ENCODE peak calls at places on chromosomes 13 and 19, in ten cellular contexts. One of them, this sample, is unnamed.

GRCh38 chr13:102298051-102298450 is 103.8 kb downstream of the FGF14 start:
- DNase-seq in fibroblast of mammary gland: no peak
- DNase-seq in left ventricle myocardium inferior: no peak
- DNase-seq in lung: no peak
- DNase-seq in thoracic aorta: no peak
- DNase-seq in upper lobe of left lung: no peak
- DNase-seq in omental fat pad: no peak
- DNase-seq in ascending aorta: no peak
- DNase-seq in AG09309: no peak
- DNase-seq in progenitor cell of endocrine pancreas: no peak
- DNase-seq in this sample: no peak

GRCh38 chr19:9793051-9793591 is 24.6 kb upstream of the ZNF846 start:
- DNase-seq in omental fat pad: peak; percentile 56
- DNase-seq in ascending aorta: peak; percentile 82
- DNase-seq in AG09309: no peak
- DNase-seq in upper lobe of left lung: peak; percentile 93
- DNase-seq in progenitor cell of endocrine pancreas: no peak
- DNase-seq in lung: no peak
- DNase-seq in left ventricle myocardium inferior: peak; percentile 61
- DNase-seq in fibroblast of mammary gland: peak; percentile 54
- DNase-seq in thoracic aorta: peak; percentile 31
- DNase-seq in this sample: no peak

GRCh38 chr19:33186835-33187540 is 7.1 kb upstream of the LRP3 start:
- DNase-seq in thoracic aorta: no peak
- DNase-seq in upper lobe of left lung: no peak
- DNase-seq in AG09309: no peak
- DNase-seq in omental fat pad: no peak
- DNase-seq in progenitor cell of endocrine pancreas: no peak
- DNase-seq in ascending aorta: no peak
- DNase-seq in fibroblast of mammary gland: no peak
- DNase-seq in left ventricle myocardium inferior: no peak
- DNase-seq in lung: no peak
- DNase-seq in this sample: peak; percentile 3

GRCh38 chr13:24306632-24307031 is 2.7 kb upstream of the C1QTNF9 start:
- DNase-seq in ascending aorta: no peak
- DNase-seq in lung: no peak
- DNase-seq in progenitor cell of endocrine pancreas: no peak
- DNase-seq in AG09309: peak; percentile 31
- DNase-seq in left ventricle myocardium inferior: no peak
- DNase-seq in fibroblast of mammary gland: peak; percentile 49
- DNase-seq in omental fat pad: no peak
- DNase-seq in upper lobe of left lung: no peak
- DNase-seq in thoracic aorta: no peak
- DNase-seq in this sample: no peak

GRCh38 chr19:46728208-46728607 is 11.3 kb upstream of the PRKD2 start:
- DNase-seq in lung: no peak
- DNase-seq in progenitor cell of endocrine pancreas: no peak
- DNase-seq in ascending aorta: no peak
- DNase-seq in left ventricle myocardium inferior: peak; percentile 60
- DNase-seq in AG09309: no peak
- DNase-seq in upper lobe of left lung: no peak
- DNase-seq in fibroblast of mammary gland: no peak
- DNase-seq in thoracic aorta: no peak
- DNase-seq in omental fat pad: no peak
- DNase-seq in this sample: no peak

GRCh38 chr19:17484520-17485180 is 14.3 kb downstream of the SLC27A1 start:
- DNase-seq in thoracic aorta: no peak
- DNase-seq in left ventricle myocardium inferior: no peak
- DNase-seq in progenitor cell of endocrine pancreas: no peak
- DNase-seq in AG09309: no peak
- DNase-seq in lung: no peak
- DNase-seq in fibroblast of mammary gland: no peak
- DNase-seq in omental fat pad: no peak
- DNase-seq in upper lobe of left lung: no peak
- DNase-seq in ascending aorta: no peak
- DNase-seq in this sample: no peak

GRCh38 chr19:50777830-50778303 is 7.6 kb downstream of the GPR32 start:
- DNase-seq in lung: no peak
- DNase-seq in thoracic aorta: no peak
- DNase-seq in AG09309: no peak
- DNase-seq in omental fat pad: no peak
- DNase-seq in progenitor cell of endocrine pancreas: no peak
- DNase-seq in left ventricle myocardium inferior: no peak
- DNase-seq in ascending aorta: no peak
- DNase-seq in upper lobe of left lung: peak; percentile 78
- DNase-seq in fibroblast of mammary gland: peak; percentile 36
- DNase-seq in this sample: no peak

GRCh38 chr13:24274452-24274971 is 34.9 kb upstream of the C1QTNF9 start:
- DNase-seq in upper lobe of left lung: no peak
- DNase-seq in lung: no peak
- DNase-seq in left ventricle myocardium inferior: peak; percentile 62
- DNase-seq in fibroblast of mammary gland: no peak
- DNase-seq in progenitor cell of endocrine pancreas: no peak
- DNase-seq in thoracic aorta: no peak
- DNase-seq in AG09309: no peak
- DNase-seq in ascending aorta: no peak
- DNase-seq in omental fat pad: no peak
- DNase-seq in this sample: peak; percentile 51

GRCh38 chr13:110711778-110712070 is 1.8 kb upstream of the ING1 start:
- DNase-seq in progenitor cell of endocrine pancreas: no peak
- DNase-seq in left ventricle myocardium inferior: no peak
- DNase-seq in lung: no peak
- DNase-seq in upper lobe of left lung: no peak
- DNase-seq in fibroblast of mammary gland: no peak
- DNase-seq in AG09309: no peak
- DNase-seq in ascending aorta: no peak
- DNase-seq in omental fat pad: no peak
- DNase-seq in thoracic aorta: no peak
- DNase-seq in this sample: no peak

GRCh38 chr13:21825801-21826200 is 154.9 kb downstream of the FGF9 start:
- DNase-seq in AG09309: no peak
- DNase-seq in left ventricle myocardium inferior: no peak
- DNase-seq in thoracic aorta: no peak
- DNase-seq in lung: no peak
- DNase-seq in upper lobe of left lung: no peak
- DNase-seq in omental fat pad: no peak
- DNase-seq in ascending aorta: no peak
- DNase-seq in progenitor cell of endocrine pancreas: no peak
- DNase-seq in fibroblast of mammary gland: no peak
- DNase-seq in this sample: no peak

GRCh38 chr13:80251403-80251802 is 89.5 kb downstream of the SPRY2 start:
- DNase-seq in lung: no peak
- DNase-seq in upper lobe of left lung: no peak
- DNase-seq in left ventricle myocardium inferior: no peak
- DNase-seq in fibroblast of mammary gland: peak; percentile 76
- DNase-seq in thoracic aorta: no peak
- DNase-seq in AG09309: no peak
- DNase-seq in progenitor cell of endocrine pancreas: no peak
- DNase-seq in omental fat pad: no peak
- DNase-seq in ascending aorta: no peak
- DNase-seq in this sample: no peak

GRCh38 chr13:112057736-112058518 is 9.0 kb upstream of the SOX1 start:
- DNase-seq in left ventricle myocardium inferior: no peak
- DNase-seq in thoracic aorta: no peak
- DNase-seq in lung: no peak
- DNase-seq in ascending aorta: no peak
- DNase-seq in omental fat pad: no peak
- DNase-seq in AG09309: no peak
- DNase-seq in upper lobe of left lung: peak; percentile 76
- DNase-seq in progenitor cell of endocrine pancreas: peak; percentile 57
- DNase-seq in fibroblast of mammary gland: no peak
- DNase-seq in this sample: no peak

GRCh38 chr13:51785592-51786424 is 18.2 kb downstream of the DHRS12 start:
- DNase-seq in AG09309: no peak
- DNase-seq in progenitor cell of endocrine pancreas: no peak
- DNase-seq in fibroblast of mammary gland: peak; percentile 75
- DNase-seq in ascending aorta: no peak
- DNase-seq in thoracic aorta: no peak
- DNase-seq in omental fat pad: no peak
- DNase-seq in left ventricle myocardium inferior: peak; percentile 76
- DNase-seq in upper lobe of left lung: no peak
- DNase-seq in lung: no peak
- DNase-seq in this sample: no peak

GRCh38 chr19:35509861-35510625 is 3.4 kb downstream of the DMKN start:
- DNase-seq in AG09309: no peak
- DNase-seq in ascending aorta: peak; percentile 88
- DNase-seq in lung: peak; percentile 90
- DNase-seq in omental fat pad: peak; percentile 75
- DNase-seq in fibroblast of mammary gland: peak; percentile 32
- DNase-seq in thoracic aorta: no peak
- DNase-seq in upper lobe of left lung: peak; percentile 96
- DNase-seq in left ventricle myocardium inferior: peak; percentile 71
- DNase-seq in progenitor cell of endocrine pancreas: peak; percentile 98
- DNase-seq in this sample: peak; percentile 76

GRCh38 chr19:3821156-3821555 is 35.0 kb upstream of the MATK start:
- DNase-seq in upper lobe of left lung: peak; percentile 77
- DNase-seq in AG09309: no peak
- DNase-seq in fibroblast of mammary gland: no peak
- DNase-seq in progenitor cell of endocrine pancreas: no peak
- DNase-seq in lung: no peak
- DNase-seq in left ventricle myocardium inferior: no peak
- DNase-seq in ascending aorta: no peak
- DNase-seq in omental fat pad: no peak
- DNase-seq in thoracic aorta: no peak
- DNase-seq in this sample: no peak
- TF ChIP-seq CTCF in upper lobe of left lung: no peak
- TF ChIP-seq CTCF in AG09309: no peak
- TF ChIP-seq CTCF in fibroblast of mammary gland: no peak
- TF ChIP-seq CTCF in progenitor cell of endocrine pancreas: no peak
- TF ChIP-seq CTCF in lung: no peak
- TF ChIP-seq CTCF in left ventricle myocardium inferior: no peak
- TF ChIP-seq CTCF in ascending aorta: no peak
- TF ChIP-seq CTCF in omental fat pad: no peak
- TF ChIP-seq CTCF in thoracic aorta: no peak
- TF ChIP-seq CTCF in this sample: no peak

DNA sequence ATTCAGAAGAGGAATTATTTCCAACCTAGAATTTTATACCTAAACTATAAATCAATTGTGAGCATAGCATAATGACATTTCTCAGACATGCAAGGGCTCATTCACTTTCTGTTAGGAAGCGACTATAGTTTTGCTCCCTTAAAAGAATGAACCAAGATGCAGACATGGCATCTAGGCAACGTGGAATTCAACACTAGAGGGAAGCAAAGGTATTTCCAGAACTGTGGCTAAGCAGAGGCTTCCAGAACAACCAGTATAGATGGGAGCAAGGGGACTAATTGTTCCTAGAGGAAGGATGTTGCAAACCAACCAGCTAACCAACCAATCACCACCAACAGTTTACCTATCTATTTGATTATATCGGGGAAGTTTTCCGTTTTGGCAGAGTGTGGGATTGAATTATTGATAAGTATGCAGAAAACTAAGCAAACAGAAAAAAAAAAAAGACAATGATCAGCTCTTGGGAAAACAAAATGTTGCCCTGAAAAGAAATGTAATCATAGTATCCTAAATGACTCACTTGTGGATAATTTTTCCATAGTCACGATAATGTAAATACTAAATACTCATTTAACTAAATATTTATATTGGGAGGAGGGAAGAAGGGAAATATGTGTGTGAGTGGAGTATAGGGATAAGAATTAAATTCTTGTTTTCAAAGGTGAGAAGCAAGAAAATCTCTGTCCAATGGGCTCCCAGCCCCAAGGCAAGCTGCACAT is 21.1 kb downstream of the ARL11 start:
- DNase-seq in lung: no peak
- DNase-seq in omental fat pad: no peak
- DNase-seq in progenitor cell of endocrine pancreas: no peak
- DNase-seq in thoracic aorta: no peak
- DNase-seq in upper lobe of left lung: no peak
- DNase-seq in ascending aorta: no peak
- DNase-seq in fibroblast of mammary gland: peak; percentile 58
- DNase-seq in AG09309: peak; percentile 7
- DNase-seq in left ventricle myocardium inferior: no peak
- DNase-seq in this sample: no peak
- TF ChIP-seq CTCF in lung: no peak
- TF ChIP-seq CTCF in omental fat pad: no peak
- TF ChIP-seq CTCF in progenitor cell of endocrine pancreas: peak; percentile 31
- TF ChIP-seq CTCF in thoracic aorta: peak; percentile 27
- TF ChIP-seq CTCF in upper lobe of left lung: peak; percentile 35
- TF ChIP-seq CTCF in ascending aorta: no peak
- TF ChIP-seq CTCF in fibroblast of mammary gland: peak; percentile 57
- TF ChIP-seq CTCF in AG09309: peak; percentile 61
- TF ChIP-seq CTCF in left ventricle myocardium inferior: peak; percentile 56
- TF ChIP-seq CTCF in this sample: no peak

GRCh38 chr13:113863511-113864302 is at the start of gene GAS6:
- DNase-seq in left ventricle myocardium inferior: peak; percentile 82
- DNase-seq in fibroblast of mammary gland: no peak
- DNase-seq in AG09309: no peak
- DNase-seq in upper lobe of left lung: peak; percentile 94
- DNase-seq in ascending aorta: peak; percentile 83
- DNase-seq in lung: no peak
- DNase-seq in thoracic aorta: no peak
- DNase-seq in omental fat pad: peak; percentile 17
- DNase-seq in progenitor cell of endocrine pancreas: peak; percentile 41
- DNase-seq in this sample: no peak
- TF ChIP-seq CTCF in left ventricle myocardium inferior: peak; percentile 34
- TF ChIP-seq CTCF in fibroblast of mammary gland: no peak
- TF ChIP-seq CTCF in AG09309: no peak
- TF ChIP-seq CTCF in upper lobe of left lung: no peak
- TF ChIP-seq CTCF in ascending aorta: no peak
- TF ChIP-seq CTCF in lung: no peak
- TF ChIP-seq CTCF in thoracic aorta: no peak
- TF ChIP-seq CTCF in omental fat pad: no peak
- TF ChIP-seq CTCF in progenitor cell of endocrine pancreas: no peak
- TF ChIP-seq CTCF in this sample: no peak

GRCh38 chr13:19863323-19864017 is at the start of gene ZMYM5:
- DNase-seq in omental fat pad: peak; percentile 77
- DNase-seq in AG09309: peak; percentile 98
- DNase-seq in progenitor cell of endocrine pancreas: peak; percentile 97
- DNase-seq in thoracic aorta: peak; percentile 93
- DNase-seq in left ventricle myocardium inferior: peak; percentile 99
- DNase-seq in ascending aorta: peak; percentile 99
- DNase-seq in upper lobe of left lung: peak; percentile 100
- DNase-seq in lung: peak; percentile 99
- DNase-seq in fibroblast of mammary gland: peak; percentile 99
- DNase-seq in this sample: peak; percentile 93

GRCh38 chr13:19864018-19864338 is 529 bp upstream of the ZMYM5 start:
- DNase-seq in omental fat pad: no peak
- DNase-seq in upper lobe of left lung: peak; percentile 95
- DNase-seq in left ventricle myocardium inferior: peak; percentile 77
- DNase-seq in lung: peak; percentile 80
- DNase-seq in ascending aorta: peak; percentile 82
- DNase-seq in thoracic aorta: no peak
- DNase-seq in progenitor cell of endocrine pancreas: no peak
- DNase-seq in AG09309: no peak
- DNase-seq in fibroblast of mammary gland: peak; percentile 77
- DNase-seq in this sample: no peak

GRCh38 chr13:19862511-19863313 is 737 bp downstream of the ZMYM5 start:
- DNase-seq in AG09309: no peak
- DNase-seq in thoracic aorta: no peak
- DNase-seq in progenitor cell of endocrine pancreas: no peak
- DNase-seq in left ventricle myocardium inferior: peak; percentile 28
- DNase-seq in omental fat pad: no peak
- DNase-seq in ascending aorta: peak; percentile 68
- DNase-seq in fibroblast of mammary gland: peak; percentile 31
- DNase-seq in upper lobe of left lung: no peak
- DNase-seq in lung: peak; percentile 35
- DNase-seq in this sample: peak; percentile 52

GRCh38 chr13:19861762-19862161 is 1.7 kb downstream of the ZMYM5 start:
- DNase-seq in progenitor cell of endocrine pancreas: no peak
- DNase-seq in left ventricle myocardium inferior: no peak
- DNase-seq in thoracic aorta: no peak
- DNase-seq in omental fat pad: no peak
- DNase-seq in lung: no peak
- DNase-seq in upper lobe of left lung: no peak
- DNase-seq in ascending aorta: no peak
- DNase-seq in AG09309: no peak
- DNase-seq in fibroblast of mammary gland: no peak
- DNase-seq in this sample: no peak

GRCh38 chr13:19864339-19865309 is 1.2 kb upstream of the ZMYM5 start:
- DNase-seq in upper lobe of left lung: peak; percentile 92
- DNase-seq in left ventricle myocardium inferior: peak; percentile 45
- DNase-seq in thoracic aorta: no peak
- DNase-seq in ascending aorta: peak; percentile 86
- DNase-seq in fibroblast of mammary gland: peak; percentile 78
- DNase-seq in AG09309: no peak
- DNase-seq in omental fat pad: peak; percentile 59
- DNase-seq in lung: peak; percentile 77
- DNase-seq in progenitor cell of endocrine pancreas: peak; percentile 51
- DNase-seq in this sample: peak; percentile 77
- TF ChIP-seq CTCF in upper lobe of left lung: peak; percentile 79
- TF ChIP-seq CTCF in left ventricle myocardium inferior: peak; percentile 76
- TF ChIP-seq CTCF in thoracic aorta: peak; percentile 85
- TF ChIP-seq CTCF in ascending aorta: peak; percentile 67
- TF ChIP-seq CTCF in fibroblast of mammary gland: peak; percentile 62
- TF ChIP-seq CTCF in AG09309: peak; percentile 62
- TF ChIP-seq CTCF in omental fat pad: no peak
- TF ChIP-seq CTCF in lung: peak; percentile 45
- TF ChIP-seq CTCF in progenitor cell of endocrine pancreas: peak; percentile 71
- TF ChIP-seq CTCF in this sample: no peak